ENCODE peak calls at places on chromosomes 5 and 9, in ten cellular contexts. S is brain microvascular endothelial cell, K is cardiac muscle cell, A is HCT116, O is A549, H is keratinocyte, D is NB4, I is DND-41, G is AG04449, Y is astrocyte of the spinal cord. E is an unnamed sample.
A peak's percentile ranks its signal among the peaks of the same experiment; 100 is the strongest.

GRCh38 chr5:54930736-54931135 is 54.7 kb downstream of the ESM1 start:
- DNase-seq in S (no peak), K (no peak), A (no peak), O (no peak), H (no peak), D (no peak), I (no peak), G (no peak), Y (no peak), E (no peak)

GRCh38 chr9:136899196-136899595 is 12.9 kb downstream of the TRAF2 start:
- DNase-seq in S (no peak), K (no peak), A (no peak), O (peak; percentile 74), H (no peak), D (no peak), I (no peak), G (no peak), Y (no peak), E (no peak)

GRCh38 chr5:158463971-158464370 is 605.0 kb upstream of the CLINT1 start:
- DNase-seq in S (no peak), K (peak; percentile 79), A (no peak), O (no peak), H (no peak), D (peak; percentile 70), I (no peak), G (no peak), Y (no peak), E (no peak)

GRCh38 chr9:125428060-125428481 is 166.4 kb downstream of the GAPVD1 start:
- DNase-seq in S (no peak), K (no peak), A (peak; percentile 28), O (peak; percentile 42), H (no peak), D (peak; percentile 55), I (peak; percentile 36), G (no peak), Y (no peak), E (no peak)

GRCh38 chr9:94149696-94150095 is 65.4 kb downstream of the PTPDC1 start:
- DNase-seq in S (no peak), K (no peak), A (no peak), O (no peak), H (no peak), D (no peak), I (no peak), G (no peak), Y (no peak), E (no peak)

GRCh38 chr5:1405121-1405520 is 40.1 kb downstream of the SLC6A3 start:
- DNase-seq in S (no peak), K (no peak), A (no peak), O (no peak), H (no peak), D (no peak), I (no peak), G (no peak), Y (no peak), E (no peak)

GRCh38 chr9:19512432-19512831 is 103.6 kb downstream of the ACER2 start:
- DNase-seq in S (no peak), K (no peak), A (no peak), O (no peak), H (no peak), D (no peak), I (no peak), G (no peak), Y (no peak), E (no peak)

GRCh38 chr9:15642369-15642962 is 89.6 kb downstream of the CCDC171 start:
- DNase-seq in S (peak; percentile 1), K (peak; percentile 69), A (peak; percentile 43), O (peak; percentile 47), H (no peak), D (peak; percentile 73), I (no peak), G (no peak), Y (peak; percentile 51), E (peak; percentile 0)

GRCh38 chr9:131446276-131446675 is 52.4 kb downstream of the PRRC2B start:
- DNase-seq in S (no peak), K (no peak), A (no peak), O (no peak), H (no peak), D (no peak), I (no peak), G (no peak), Y (no peak), E (no peak)

GRCh38 chr9:3980771-3981170 is 319.1 kb downstream of the GLIS3 start:
- DNase-seq in S (peak; percentile 16), K (peak; percentile 59), A (no peak), O (no peak), H (no peak), D (no peak), I (no peak), G (peak; percentile 54), Y (peak; percentile 57), E (no peak)

GRCh38 chr9:124202447-124202971 is 55.2 kb upstream of the NEK6 start:
- DNase-seq in S (no peak), K (peak; percentile 43), A (no peak), O (no peak), H (no peak), D (peak; percentile 98), I (peak; percentile 82), G (no peak), Y (no peak), E (no peak)

DNA sequence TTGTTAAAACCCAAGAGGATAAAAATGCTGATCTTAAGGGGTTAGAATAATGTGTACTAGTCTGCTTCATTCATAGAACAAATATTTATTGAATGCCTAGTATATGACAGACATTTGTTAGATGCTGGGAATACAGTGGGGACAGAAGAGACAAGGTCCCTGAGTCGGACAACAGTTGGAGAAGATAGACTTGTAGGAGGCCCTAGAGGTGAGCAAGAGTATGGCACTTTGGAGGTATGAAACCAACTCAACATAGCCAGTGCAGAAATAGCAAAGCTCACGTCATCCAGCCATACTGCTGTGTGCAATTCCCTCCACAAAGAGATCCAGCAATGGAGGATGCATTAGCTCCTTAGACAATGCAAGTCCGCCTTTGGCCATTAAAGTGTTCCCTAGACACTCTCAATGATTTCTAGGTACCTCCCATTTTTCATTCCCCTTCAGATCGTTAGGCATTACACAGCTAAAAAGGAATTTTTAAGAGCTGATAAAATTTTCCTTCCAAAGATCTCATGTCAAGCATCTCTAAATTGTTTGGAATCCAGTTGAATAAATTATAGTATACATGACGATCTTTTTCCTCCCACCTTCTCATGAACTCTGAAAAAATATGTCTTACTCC is 1949.6 kb upstream of the WWC1 start:
- DNase-seq in S (no peak), K (no peak), A (no peak), O (peak; percentile 35), H (no peak), D (peak; percentile 17), I (no peak), G (no peak), Y (no peak), E (no peak)
- TF ChIP-seq CTCF in S (peak; percentile 40), K (peak; percentile 28), A (peak; percentile 23), O (no peak), H (peak; percentile 4), D (peak; percentile 29), I (peak; percentile 29), G (no peak), Y (no peak), E (peak; percentile 44)

GRCh38 chr5:111742166-111742565 is 14.8 kb downstream of the NREP start:
- DNase-seq in S (no peak), K (no peak), A (no peak), O (no peak), H (no peak), D (no peak), I (no peak), G (no peak), Y (peak; percentile 42), E (no peak)
- H3K4me3 ChIP-seq in S (no peak overlapping the region), K (no peak overlapping the region), A (no peak overlapping the region), O (no peak overlapping the region), H (no peak overlapping the region), D (no peak overlapping the region), I (peak overlapping the region; percentile 13), G (no peak overlapping the region), Y (no peak overlapping the region), E (no peak overlapping the region)

GRCh38 chr5:154543380-154543779 is 65.4 kb upstream of the HAND1 start:
- DNase-seq in S (peak; percentile 25), K (peak; percentile 39), A (no peak), O (no peak), H (no peak), D (no peak), I (no peak), G (no peak), Y (peak; percentile 22), E (no peak)

GRCh38 chr5:154540600-154540999 is 62.6 kb upstream of the HAND1 start:
- DNase-seq in S (no peak), K (no peak), A (no peak), O (no peak), H (no peak), D (no peak), I (no peak), G (no peak), Y (no peak), E (no peak)

GRCh38 chr5:154542000-154542399 is 64.0 kb upstream of the HAND1 start:
- DNase-seq in S (no peak), K (no peak), A (no peak), O (no peak), H (no peak), D (no peak), I (no peak), G (no peak), Y (no peak), E (no peak)

GRCh38 chr5:154542581-154542980 is 64.6 kb upstream of the HAND1 start:
- DNase-seq in S (no peak), K (no peak), A (no peak), O (no peak), H (no peak), D (no peak), I (no peak), G (no peak), Y (no peak), E (no peak)

DNA sequence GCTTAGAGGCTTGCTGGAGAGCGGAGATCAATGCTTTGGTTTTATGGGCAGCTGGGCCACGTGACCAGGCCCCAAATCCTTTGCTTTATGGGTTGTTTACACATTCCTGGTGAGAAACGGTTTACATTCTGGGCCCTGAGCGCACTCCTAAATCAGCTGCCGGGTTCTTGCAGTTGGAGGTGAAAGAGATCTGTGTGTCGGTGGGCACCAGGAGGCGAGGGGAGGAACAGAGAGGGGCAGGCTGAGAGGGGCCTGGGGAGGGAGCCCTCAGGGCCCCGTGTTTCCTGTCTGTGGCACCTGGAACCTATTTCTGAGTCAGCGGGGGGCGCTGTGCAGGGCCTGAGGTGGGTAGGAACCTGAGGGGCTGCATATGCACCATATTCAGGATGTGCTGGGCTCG is 63.5 kb upstream of the HAND1 start:
- DNase-seq in S (no peak), K (no peak), A (peak; percentile 8), O (peak; percentile 18), H (no peak), D (no peak), I (no peak), G (no peak), Y (no peak), E (no peak)
- TF ChIP-seq CTCF in S (peak; percentile 57), K (no peak), A (peak; percentile 72), O (no peak), H (no peak), D (no peak), I (no peak), G (no peak), Y (no peak), E (no peak)

GRCh38 chr5:111963555-111963954 is 206.6 kb upstream of the NREP start:
- DNase-seq in S (no peak), K (no peak), A (no peak), O (no peak), H (no peak), D (no peak), I (no peak), G (no peak), Y (no peak), E (no peak)
- H3K4me3 ChIP-seq in S (no peak overlapping the region), K (no peak overlapping the region), A (no peak overlapping the region), O (no peak overlapping the region), H (no peak overlapping the region), D (no peak overlapping the region), I (no peak overlapping the region), G (no peak overlapping the region), Y (no peak overlapping the region), E (no peak overlapping the region)

E was measured in retinal pigment epithelial cell.